ENCODE peak calls at places on chromosomes 5 and 9, in four cellular contexts. One of them, this sample, is unnamed.

GRCh38 chr5:178509491-178510057 is 80.6 kb downstream of the COL23A1 start:
- DNase-seq in fibroblast of mammary gland: no peak
- DNase-seq in HuH-7.5: no peak
- DNase-seq in frontal cortex: no peak
- DNase-seq in this sample: no peak

GRCh38 chr5:181133610-181134231 is 2.8 kb upstream of the OR2V1 start:
- DNase-seq in fibroblast of mammary gland: peak
- DNase-seq in HuH-7.5: no peak
- DNase-seq in frontal cortex: no peak
- DNase-seq in this sample: peak

GRCh38 chr5:56625577-56625976 is 189.8 kb upstream of the MAP3K1 start:
- DNase-seq in fibroblast of mammary gland: peak
- DNase-seq in HuH-7.5: no peak
- DNase-seq in frontal cortex: no peak
- DNase-seq in this sample: no peak

GRCh38 chr9:5518061-5518936 is 8.0 kb downstream of the PDCD1LG2 start:
- DNase-seq in fibroblast of mammary gland: peak
- DNase-seq in HuH-7.5: no peak
- DNase-seq in frontal cortex: no peak
- DNase-seq in this sample: no peak

GRCh38 chr5:73448072-73448432 is 525 bp downstream of the FOXD1 start:
- DNase-seq in fibroblast of mammary gland: no peak
- DNase-seq in HuH-7.5: peak
- DNase-seq in frontal cortex: no peak
- DNase-seq in this sample: no peak

GRCh38 chr9:137393176-137394150 is 29.5 kb downstream of the EXD3 start:
- DNase-seq in fibroblast of mammary gland: no peak
- DNase-seq in HuH-7.5: no peak
- DNase-seq in frontal cortex: no peak
- DNase-seq in this sample: no peak

GRCh38 chr5:147101654-147102053 is 133.2 kb upstream of the STK32A start:
- DNase-seq in fibroblast of mammary gland: peak
- DNase-seq in HuH-7.5: no peak
- DNase-seq in frontal cortex: no peak
- DNase-seq in this sample: peak

GRCh38 chr5:139382371-139382770 is 726 bp downstream of the SLC23A1 start:
- DNase-seq in fibroblast of mammary gland: no peak
- DNase-seq in HuH-7.5: peak
- DNase-seq in frontal cortex: no peak
- DNase-seq in this sample: no peak

GRCh38 chr9:98249774-98250173 is 5.7 kb downstream of the TBC1D2 start:
- DNase-seq in fibroblast of mammary gland: no peak
- DNase-seq in HuH-7.5: no peak
- DNase-seq in frontal cortex: no peak
- DNase-seq in this sample: no peak

GRCh38 chr5:152072076-152072475 is 147.4 kb upstream of the GLRA1 start:
- DNase-seq in fibroblast of mammary gland: no peak
- DNase-seq in HuH-7.5: no peak
- DNase-seq in frontal cortex: no peak
- DNase-seq in this sample: no peak

GRCh38 chr5:168366124-168366523 is 74.7 kb downstream of the WWC1 start:
- DNase-seq in fibroblast of mammary gland: peak
- DNase-seq in HuH-7.5: no peak
- DNase-seq in frontal cortex: no peak
- DNase-seq in this sample: no peak

GRCh38 chr9:124392855-124393460 is 22.3 kb downstream of the PSMB7 start:
- DNase-seq in fibroblast of mammary gland: peak
- DNase-seq in HuH-7.5: no peak
- DNase-seq in frontal cortex: peak
- DNase-seq in this sample: peak

GRCh38 chr9:136267261-136268111 is 21.9 kb upstream of the QSOX2 start:
- DNase-seq in fibroblast of mammary gland: peak
- DNase-seq in HuH-7.5: peak
- DNase-seq in frontal cortex: peak
- DNase-seq in this sample: peak

GRCh38 chr5:16888694-16889124 is 47.4 kb downstream of the MYO10 start:
- DNase-seq in fibroblast of mammary gland: peak
- DNase-seq in HuH-7.5: no peak
- DNase-seq in frontal cortex: no peak
- DNase-seq in this sample: no peak

GRCh38 chr5:155546075-155546474 is 532.5 kb downstream of the KIF4B start:
- DNase-seq in fibroblast of mammary gland: no peak
- DNase-seq in HuH-7.5: no peak
- DNase-seq in frontal cortex: no peak
- DNase-seq in this sample: no peak

GRCh38 chr9:36191696-36192095 is 975 bp downstream of the CLTA start:
- DNase-seq in fibroblast of mammary gland: no peak
- DNase-seq in HuH-7.5: no peak
- DNase-seq in frontal cortex: no peak
- DNase-seq in this sample: no peak

GRCh38 chr9:15725953-15726352 is 173.1 kb downstream of the CCDC171 start:
- DNase-seq in fibroblast of mammary gland: peak
- DNase-seq in HuH-7.5: no peak
- DNase-seq in frontal cortex: no peak
- DNase-seq in this sample: no peak

GRCh38 chr5:126868961-126869451 is 92.1 kb downstream of the LMNB1 start:
- DNase-seq in fibroblast of mammary gland: no peak
- DNase-seq in HuH-7.5: no peak
- DNase-seq in frontal cortex: no peak
- DNase-seq in this sample: no peak

This sample was measured in adrenal gland.